ENCODE peak calls at places on chromosome 15, in five cellular contexts. One of them, this sample, is unnamed.

GRCh38 chr15:23372284-23372683 is 17.7 kb downstream of the GOLGA8S start:
- DNase-seq in GM12878: no peak
- DNase-seq in HepG2: no peak
- DNase-seq in H1: no peak
- DNase-seq in K562: peak
- DNase-seq in this sample: no peak

GRCh38 chr15:74179101-74179841 is 5.8 kb downstream of the ISLR start:
- DNase-seq in K562: peak
- DNase-seq in HepG2: no peak
- DNase-seq in GM12878: no peak
- DNase-seq in H1: no peak
- DNase-seq in this sample: no peak

GRCh38 chr15:84033793-84034553 is 201.6 kb upstream of the GOLGA6L4 start:
- DNase-seq in HepG2: no peak
- DNase-seq in H1: no peak
- DNase-seq in GM12878: no peak
- DNase-seq in K562: no peak
- DNase-seq in this sample: no peak

GRCh38 chr15:95174281-95174680 is 942.9 kb downstream of the MCTP2 start:
- DNase-seq in K562: no peak
- DNase-seq in H1: no peak
- DNase-seq in HepG2: no peak
- DNase-seq in GM12878: no peak
- DNase-seq in this sample: no peak

GRCh38 chr15:80507638-80508316 is 103.6 kb downstream of the ARNT2 start:
- DNase-seq in GM12878: no peak
- DNase-seq in K562: no peak
- DNase-seq in H1: no peak
- DNase-seq in HepG2: no peak
- DNase-seq in this sample: no peak

GRCh38 chr15:67068724-67069400 is 3.5 kb downstream of the SMAD3 start:
- DNase-seq in GM12878: no peak
- DNase-seq in H1: no peak
- DNase-seq in K562: peak
- DNase-seq in HepG2: no peak
- DNase-seq in this sample: no peak

GRCh38 chr15:83164409-83165404 is 42.9 kb downstream of the HDGFL3 start:
- DNase-seq in GM12878: no peak
- DNase-seq in H1: no peak
- DNase-seq in K562: no peak
- DNase-seq in HepG2: no peak
- DNase-seq in this sample: no peak

GRCh38 chr15:44726136-44726535 is 10.2 kb upstream of the TRIM69 start:
- DNase-seq in H1: no peak
- DNase-seq in HepG2: no peak
- DNase-seq in GM12878: no peak
- DNase-seq in K562: no peak
- DNase-seq in this sample: no peak

GRCh38 chr15:100553468-100553867 is 24.7 kb upstream of the CERS3 start:
- DNase-seq in HepG2: no peak
- DNase-seq in GM12878: no peak
- DNase-seq in H1: no peak
- DNase-seq in K562: no peak
- DNase-seq in this sample: no peak

GRCh38 chr15:100560323-100560722 is 31.6 kb upstream of the CERS3 start:
- DNase-seq in HepG2: no peak
- DNase-seq in H1: no peak
- DNase-seq in K562: no peak
- DNase-seq in GM12878: no peak
- DNase-seq in this sample: no peak

GRCh38 chr15:100558771-100559254 is 30.1 kb upstream of the CERS3 start:
- DNase-seq in H1: no peak
- DNase-seq in GM12878: no peak
- DNase-seq in K562: no peak
- DNase-seq in HepG2: no peak
- DNase-seq in this sample: no peak

GRCh38 chr15:100559330-100559729 is 30.6 kb upstream of the CERS3 start:
- DNase-seq in GM12878: no peak
- DNase-seq in K562: no peak
- DNase-seq in HepG2: peak
- DNase-seq in H1: no peak
- DNase-seq in this sample: no peak
- TF ChIP-seq SRF in GM12878: no peak
- TF ChIP-seq SRF in K562: no peak
- TF ChIP-seq SRF in HepG2: no peak
- TF ChIP-seq SRF in H1: no peak
- TF ChIP-seq SRF in this sample: no peak

DNA sequence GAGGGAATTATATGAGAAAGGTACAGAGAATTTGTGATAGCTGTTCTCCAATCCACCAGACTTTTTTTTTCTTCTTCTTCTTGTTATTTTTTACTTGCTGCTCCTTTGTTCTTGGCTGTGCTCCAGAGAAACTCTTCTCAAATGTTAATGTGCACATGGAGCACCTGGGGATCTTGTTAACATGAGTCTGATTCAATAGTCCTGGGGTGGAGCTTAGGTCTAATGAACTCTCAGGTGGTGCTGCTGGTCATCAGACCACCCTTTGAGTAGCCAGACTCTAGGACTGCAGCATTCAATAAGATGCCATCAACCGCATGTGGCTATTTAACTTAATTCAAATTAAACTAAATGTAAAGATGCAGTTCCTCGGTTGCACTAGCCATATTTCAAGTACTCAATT is 47.5 kb downstream of the CRABP1 start:
- DNase-seq in H1: no peak
- DNase-seq in K562: no peak
- DNase-seq in GM12878: no peak
- DNase-seq in HepG2: no peak
- DNase-seq in this sample: no peak
- TF ChIP-seq SRF in H1: no peak
- TF ChIP-seq SRF in K562: no peak
- TF ChIP-seq SRF in GM12878: no peak
- TF ChIP-seq SRF in HepG2: no peak
- TF ChIP-seq SRF in this sample: no peak

DNA sequence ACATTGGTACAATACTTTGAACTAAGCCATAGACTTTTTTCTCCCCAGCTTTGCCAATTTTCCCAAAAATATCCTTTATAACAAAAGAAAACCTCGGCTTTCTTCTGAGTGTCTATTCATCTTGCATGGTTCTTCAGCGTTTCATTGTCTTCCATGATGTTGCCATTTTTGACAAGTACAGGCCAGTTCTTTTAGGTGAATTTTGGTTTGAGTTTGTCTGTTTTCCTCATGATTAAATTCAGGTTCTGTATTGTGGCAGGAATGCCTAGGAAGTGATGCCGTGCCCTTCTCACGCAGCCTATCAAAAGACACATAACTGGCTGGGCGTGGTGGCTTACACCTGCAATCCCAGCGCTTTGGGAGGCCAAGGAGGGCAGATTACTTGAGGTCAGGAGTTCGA is 7.6 kb upstream of the CSPG4 start:
- DNase-seq in GM12878: no peak
- DNase-seq in K562: no peak
- DNase-seq in H1: no peak
- DNase-seq in HepG2: no peak
- DNase-seq in this sample: no peak
- TF ChIP-seq SRF in GM12878: no peak
- TF ChIP-seq SRF in K562: no peak
- TF ChIP-seq SRF in H1: no peak
- TF ChIP-seq SRF in HepG2: no peak
- TF ChIP-seq SRF in this sample: no peak

DNA sequence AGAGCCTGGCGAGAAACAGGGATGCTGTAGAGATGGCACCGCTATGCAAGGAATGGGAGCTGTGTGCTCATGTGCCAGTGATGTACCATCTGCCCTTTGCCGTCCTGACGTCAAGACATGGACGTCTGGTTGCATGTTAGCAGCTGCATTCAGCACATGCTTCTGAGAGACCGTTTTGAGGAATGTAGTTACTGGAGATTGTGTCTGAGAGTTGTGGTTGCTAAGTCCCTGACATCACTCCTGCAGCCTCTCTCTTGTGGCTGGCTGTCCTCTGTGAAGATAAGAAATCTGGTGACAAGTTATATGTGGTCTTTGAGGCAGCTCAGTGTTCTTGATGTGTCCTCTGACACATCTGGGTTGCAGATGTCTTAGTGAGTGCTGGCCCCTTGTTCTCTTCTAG is 165.1 kb downstream of the APBA2 start:
- DNase-seq in K562: peak
- DNase-seq in GM12878: no peak
- DNase-seq in H1: no peak
- DNase-seq in HepG2: no peak
- DNase-seq in this sample: no peak
- TF ChIP-seq SRF in K562: no peak
- TF ChIP-seq SRF in GM12878: no peak
- TF ChIP-seq SRF in H1: no peak
- TF ChIP-seq SRF in HepG2: no peak
- TF ChIP-seq SRF in this sample: no peak